ENCODE peak calls at places on chromosomes 12 and 14, in four cellular contexts. F, B, Y and C are unnamed samples.

GRCh38 chr14:59262717-59263469 is 74.4 kb downstream of the DAAM1 start:
- DNase-seq in Y (no peak), B (no peak), F (no peak), C (no peak)

GRCh38 chr12:49971141-49971540 is 1.6 kb upstream of the AQP6 start:
- DNase-seq in B (no peak), Y (no peak), F (no peak), C (no peak)

GRCh38 chr12:124480469-124481256 is 86.7 kb downstream of the NCOR2 start:
- DNase-seq in B (peak; percentile 47), Y (peak; percentile 68), F (no peak), C (peak; percentile 35)

GRCh38 chr12:56029166-56029519 is 8.3 kb downstream of the IKZF4 start:
- DNase-seq in B (peak; percentile 67), Y (peak; percentile 48), F (no peak), C (peak; percentile 72)

GRCh38 chr14:82855912-82856381 is 1322.3 kb upstream of the SEL1L start:
- DNase-seq in Y (peak; percentile 44), F (peak; percentile 3), B (peak; percentile 60), C (peak; percentile 13)

GRCh38 chr14:105258846-105259245 is 10.5 kb downstream of the BTBD6 start:
- DNase-seq in F (no peak), Y (peak; percentile 26), B (peak; percentile 54), C (no peak)

GRCh38 chr12:105296116-105297095 is 34.1 kb upstream of the C12orf75 start:
- DNase-seq in Y (no peak), F (no peak), B (no peak), C (no peak)

GRCh38 chr14:102629011-102629444 is 36.6 kb downstream of the RCOR1 start:
- DNase-seq in Y (no peak), F (no peak), B (no peak), C (no peak)

GRCh38 chr14:58082011-58082410 is 70.0 kb downstream of the ARMH4 start:
- DNase-seq in F (no peak), Y (peak; percentile 40), B (peak; percentile 51), C (peak; percentile 48)

DNA sequence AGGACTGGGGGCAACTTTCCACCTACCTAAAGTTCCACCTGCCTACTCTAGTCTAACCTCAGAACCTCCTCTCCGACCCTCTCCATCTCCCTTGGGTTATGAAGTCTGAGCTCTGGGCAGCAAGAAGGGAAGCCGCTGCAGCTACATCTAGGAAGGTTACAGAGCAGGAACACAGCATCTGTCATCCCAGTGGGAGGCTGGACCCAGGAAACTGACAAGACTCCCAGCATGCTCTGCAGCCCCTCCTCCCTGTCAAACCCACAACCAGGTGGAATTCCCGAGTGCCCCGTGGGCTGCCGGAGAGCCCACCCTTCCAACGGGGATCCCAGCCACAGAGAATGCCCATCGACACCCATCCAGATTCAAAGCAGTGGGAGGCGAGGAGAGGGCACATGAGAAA is 2.1 kb downstream of the TESC start:
- DNase-seq in Y (no peak), F (no peak), B (no peak), C (no peak)
- H2AFZ ChIP-seq in Y (peak overlapping the region; percentile 10), F (no peak overlapping the region), B (no peak overlapping the region), C (no peak overlapping the region)

DNA sequence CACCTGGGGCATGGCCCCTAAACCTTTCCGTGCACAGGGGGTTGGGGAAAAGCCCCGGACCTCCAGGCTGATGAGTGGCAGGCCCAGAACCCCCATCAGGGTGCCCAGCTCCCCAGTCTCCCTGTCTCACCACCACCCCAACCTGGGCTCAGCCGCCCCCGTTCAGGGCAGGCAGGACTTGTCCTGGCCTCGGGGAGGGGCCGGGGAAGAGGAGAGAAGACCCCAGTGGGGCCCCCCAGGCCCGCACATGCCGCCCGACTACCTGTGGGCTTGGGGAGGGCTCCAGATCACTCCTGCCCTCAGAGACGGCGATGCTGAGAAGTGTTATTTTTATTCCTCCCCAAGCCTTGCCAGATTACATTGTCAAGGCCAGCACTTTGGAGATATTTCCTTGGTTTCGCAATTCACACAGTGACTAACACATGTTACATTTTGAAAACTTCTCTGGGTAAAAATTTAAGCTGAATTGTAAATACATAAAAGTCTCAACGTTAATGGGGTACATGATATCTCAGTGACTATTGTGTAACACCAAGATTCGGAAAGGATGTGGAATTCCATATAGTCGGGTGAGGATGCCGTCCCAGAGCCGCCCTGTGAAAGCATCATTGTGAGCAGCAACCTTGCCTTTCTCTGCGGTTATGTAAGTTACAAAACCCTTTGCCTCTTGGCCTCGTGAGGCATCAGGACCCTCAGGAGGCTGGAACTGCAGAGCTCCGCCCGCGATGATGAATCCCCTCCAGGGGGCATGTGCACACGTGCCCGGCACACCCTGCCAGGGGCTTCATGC is 85.6 kb upstream of the DIO3 start:
- DNase-seq in B (peak; percentile 81), Y (peak; percentile 66), F (no peak), C (peak; percentile 87)
- H2AFZ ChIP-seq in B (no peak overlapping the region), Y (no peak overlapping the region), F (peak overlapping the region; percentile 32), C (no peak overlapping the region)

DNA sequence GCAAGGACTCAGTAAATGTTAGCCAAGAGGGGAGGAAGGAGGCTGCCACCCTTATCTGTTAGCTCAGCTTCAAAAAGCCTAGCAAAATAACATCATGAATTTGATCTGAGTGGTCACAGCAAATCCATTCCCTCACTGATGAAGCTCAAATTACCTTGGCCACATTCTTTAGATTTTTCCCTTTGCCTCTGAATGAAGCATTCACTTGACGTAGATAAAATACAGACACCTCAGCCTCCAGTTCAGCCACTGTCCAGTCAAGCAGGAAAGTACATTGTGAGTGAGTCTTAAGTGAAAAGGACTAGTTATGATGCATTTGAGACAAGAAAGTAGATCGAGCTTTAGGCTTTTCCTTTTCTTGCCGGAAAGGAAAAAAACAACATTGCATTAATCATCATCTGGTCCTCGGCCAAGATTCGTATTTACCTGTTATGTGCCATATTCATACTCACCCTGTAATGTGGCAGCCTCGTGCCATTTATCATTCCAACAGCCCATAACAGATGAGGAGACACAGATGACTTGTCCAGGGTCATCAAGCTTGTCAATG is 146.5 kb downstream of the ETV6 start:
- DNase-seq in B (peak; percentile 91), Y (peak; percentile 97), F (peak; percentile 27), C (peak; percentile 38)
- H2AFZ ChIP-seq in B (no peak overlapping the region), Y (no peak overlapping the region), F (no peak overlapping the region), C (no peak overlapping the region)

GRCh38 chr12:99367181-99367580 is 280.4 kb upstream of the GARIN6 start:
- DNase-seq in Y (no peak), F (no peak), B (no peak), C (no peak)
- H2AFZ ChIP-seq in Y (no peak overlapping the region), F (no peak overlapping the region), B (no peak overlapping the region), C (no peak overlapping the region)

DNA sequence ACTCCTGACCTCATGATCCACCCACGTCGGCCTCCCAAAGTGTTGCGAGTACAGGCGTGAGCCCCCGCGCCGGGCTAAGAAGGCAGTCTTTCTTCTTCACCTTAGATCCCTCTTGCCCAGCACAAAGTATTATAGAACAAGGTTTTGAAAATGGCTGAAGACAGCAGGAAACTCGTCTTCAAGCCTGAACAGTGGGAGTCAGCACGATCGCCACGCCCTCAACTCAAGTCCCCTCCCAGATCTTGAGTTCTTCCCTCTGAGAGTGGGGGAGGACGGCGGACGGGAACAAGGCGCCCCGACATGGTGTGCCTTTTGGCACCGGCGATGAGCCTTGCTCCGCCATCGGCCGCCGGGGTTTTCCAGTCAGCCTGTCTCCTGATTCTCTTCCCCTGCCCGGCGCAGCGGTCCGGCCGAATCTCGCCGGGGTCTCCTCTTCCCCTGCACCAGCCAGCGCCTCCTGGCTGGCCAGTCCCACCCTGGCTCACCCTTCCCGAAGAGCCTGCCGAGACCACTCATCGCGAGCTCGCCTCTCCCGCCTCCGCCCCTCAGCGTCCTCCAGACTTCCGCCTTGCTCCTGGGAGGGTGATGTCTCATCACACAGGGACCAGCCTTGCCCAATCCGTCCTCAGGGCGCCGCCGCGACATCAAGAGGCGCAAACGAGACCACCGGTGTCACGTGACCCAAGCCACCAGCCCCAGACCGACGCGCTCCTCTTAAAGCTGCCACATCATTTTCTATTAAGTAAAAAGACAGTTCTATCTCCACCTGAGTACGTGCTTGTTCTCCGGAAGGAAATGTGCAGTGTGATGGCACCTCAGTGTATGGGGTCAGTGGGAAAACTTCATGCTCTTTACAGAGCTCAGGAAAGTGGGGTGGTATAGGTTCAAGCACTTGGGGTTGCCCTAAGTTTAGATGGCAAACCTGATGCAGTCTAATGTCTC is at the start of gene CHMP4A:
- DNase-seq in Y (peak; percentile 96), B (peak; percentile 99), F (peak; percentile 94), C (peak; percentile 100)
- H2AFZ ChIP-seq in Y (peak within 1 kb of the TSS; percentile 97), B (peak within 1 kb of the TSS; percentile 98), F (peak within 1 kb of the TSS; percentile 85), C (peak within 1 kb of the TSS; percentile 90)

GRCh38 chr12:59459966-59460365 is 135.9 kb upstream of the SLC16A7 start:
- DNase-seq in F (no peak), Y (peak; percentile 60), B (peak; percentile 28), C (peak; percentile 47)
- H2AFZ ChIP-seq in F (peak overlapping the region; percentile 17), Y (peak overlapping the region; percentile 63), B (no peak overlapping the region), C (no peak overlapping the region)

DNA sequence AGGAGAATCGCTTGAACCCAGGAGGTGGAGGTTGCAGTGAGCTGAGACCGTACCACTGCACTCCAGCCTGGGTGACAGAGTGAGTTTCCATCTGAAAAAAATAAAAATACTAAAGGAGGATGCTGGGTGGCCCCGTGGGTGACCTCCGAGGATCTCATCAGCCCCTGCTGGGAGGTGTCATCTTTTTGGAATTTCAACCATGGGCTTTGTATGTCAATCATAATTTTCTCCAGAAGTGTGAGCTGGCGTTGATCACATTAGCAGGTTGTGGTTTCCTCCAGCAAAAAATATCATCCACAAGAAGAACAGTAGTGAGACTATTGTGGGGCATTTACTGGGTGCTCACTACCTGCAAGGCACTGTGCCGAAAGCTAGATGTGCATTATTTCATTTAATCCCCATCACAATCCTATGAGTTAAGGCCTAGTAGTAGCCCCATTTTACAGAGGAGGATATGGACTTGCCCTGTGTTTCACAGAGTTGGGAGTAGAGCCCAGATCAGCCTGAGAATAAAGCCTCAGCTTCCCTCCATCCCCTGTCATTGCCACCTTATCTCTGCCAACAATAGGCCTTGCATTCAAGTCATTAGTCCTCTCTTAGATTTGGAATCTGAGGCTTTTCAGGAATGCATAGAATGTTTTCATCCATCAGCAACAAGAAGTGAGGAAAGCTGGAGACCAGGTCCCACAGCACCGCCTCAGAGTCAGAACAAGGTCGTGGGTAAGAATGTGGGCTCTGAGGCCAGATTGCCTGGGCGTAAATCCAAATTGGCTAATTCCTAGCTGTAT is 39.8 kb downstream of the SVOP start:
- DNase-seq in F (no peak), B (peak; percentile 32), Y (peak; percentile 81), C (peak; percentile 50)
- H2AFZ ChIP-seq in F (no peak overlapping the region), B (no peak overlapping the region), Y (no peak overlapping the region), C (no peak overlapping the region)

GRCh38 chr12:75944905-75945412 is 86.6 kb downstream of the PHLDA1 start:
- DNase-seq in F (no peak), B (no peak), Y (no peak), C (no peak)
- H2AFZ ChIP-seq in F (no peak overlapping the region), B (peak overlapping the region; percentile 35), Y (peak overlapping the region; percentile 7), C (peak overlapping the region; percentile 34)

GRCh38 chr14:60721331-60722162 is 2.6 kb downstream of the SIX4 start:
- DNase-seq in B (peak; percentile 84), F (peak; percentile 47), Y (peak; percentile 71), C (peak; percentile 71)

GRCh38 chr14:60723218-60724079 is 702 bp downstream of the SIX4 start:
- DNase-seq in Y (peak; percentile 49), B (peak; percentile 62), F (peak; percentile 51), C (peak; percentile 77)

GRCh38 chr14:60722163-60722835 is 1.9 kb downstream of the SIX4 start:
- DNase-seq in F (peak; percentile 72), B (peak; percentile 79), Y (peak; percentile 68), C (peak; percentile 80)

GRCh38 chr14:60724080-60724618 is at the start of gene SIX4:
- DNase-seq in Y (peak; percentile 83), B (peak; percentile 92), F (peak; percentile 73), C (peak; percentile 93)

DNA sequence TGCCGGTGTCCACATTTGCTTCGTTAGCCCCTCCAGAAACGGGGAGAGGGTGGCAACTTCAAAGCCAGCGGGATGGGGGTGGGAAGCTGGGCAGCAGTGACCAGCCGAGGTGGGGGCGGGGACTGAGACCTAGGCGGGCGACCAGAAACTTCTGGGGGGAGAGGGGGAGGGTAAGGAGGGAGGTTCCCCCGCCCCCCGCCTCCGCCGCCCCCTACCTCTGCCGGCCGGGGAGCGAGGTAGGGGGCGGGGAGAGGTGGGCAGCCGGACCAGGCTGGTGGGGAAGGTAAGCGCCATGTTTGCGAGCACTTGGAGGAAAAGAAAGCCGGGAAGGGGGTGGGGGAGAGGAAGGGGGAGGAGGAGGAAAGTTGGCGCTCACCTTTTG is 1.3 kb downstream of the SIX4 start:
- DNase-seq in B (peak; percentile 11), Y (peak; percentile 10), F (peak; percentile 50), C (peak; percentile 54)
- H2AFZ ChIP-seq in B (peak overlapping the region; percentile 90), Y (peak overlapping the region; percentile 83), F (peak overlapping the region; percentile 93), C (peak overlapping the region; percentile 85)